ENCODE peak calls at places on chromosome 9, in five cellular contexts. D is PC-9, E is mesothelial cell of epicardium, R is epithelial cell of esophagus, Z is left ventricle myocardium inferior. M is an unnamed sample.

GRCh38 chr9:69582544-69583297 is 89.5 kb downstream of the APBA1 start:
- DNase-seq in Z (peak), E (no peak), R (peak), D (peak), M (no peak)

GRCh38 chr9:86098793-86099694 is at the start of gene GOLM1:
- DNase-seq in Z (peak), R (peak), E (peak), D (no peak), M (no peak)

GRCh38 chr9:4987996-4988421 is 2.9 kb downstream of the JAK2 start:
- DNase-seq in R (peak), D (no peak), Z (no peak), E (no peak), M (no peak)

GRCh38 chr9:130453487-130453886 is 8.7 kb downstream of the ASS1 start:
- DNase-seq in D (no peak), Z (peak), R (no peak), E (peak), M (no peak)

GRCh38 chr9:94913550-94913949 is 187.1 kb downstream of the AOPEP start:
- DNase-seq in E (no peak), D (no peak), R (no peak), Z (no peak), M (no peak)

GRCh38 chr9:70411930-70412677 is 2.4 kb downstream of the KLF9 start:
- DNase-seq in R (peak), Z (peak), D (peak), E (no peak), M (no peak)

GRCh38 chr9:129178983-129179382 is 922 bp upstream of the IER5L start:
- DNase-seq in R (no peak), D (no peak), E (no peak), Z (no peak), M (no peak)

GRCh38 chr9:34549407-34549732 is 26.6 kb upstream of the ENHO start:
- DNase-seq in Z (no peak), R (no peak), D (no peak), E (no peak), M (no peak)

GRCh38 chr9:23011669-23012068 is 565.0 kb downstream of the DMRTA1 start:
- DNase-seq in Z (no peak), R (peak), E (no peak), D (no peak), M (no peak)

GRCh38 chr9:15837079-15837679 is 284.3 kb downstream of the CCDC171 start:
- DNase-seq in D (no peak), Z (no peak), E (no peak), R (peak), M (no peak)

GRCh38 chr9:122192261-122192875 is 32.7 kb downstream of the MORN5 start:
- DNase-seq in R (no peak), Z (no peak), E (no peak), D (no peak), M (no peak)

GRCh38 chr9:91360551-91361293 is 996 bp downstream of the AUH start:
- DNase-seq in D (no peak), E (no peak), R (no peak), Z (no peak), M (no peak)

DNA sequence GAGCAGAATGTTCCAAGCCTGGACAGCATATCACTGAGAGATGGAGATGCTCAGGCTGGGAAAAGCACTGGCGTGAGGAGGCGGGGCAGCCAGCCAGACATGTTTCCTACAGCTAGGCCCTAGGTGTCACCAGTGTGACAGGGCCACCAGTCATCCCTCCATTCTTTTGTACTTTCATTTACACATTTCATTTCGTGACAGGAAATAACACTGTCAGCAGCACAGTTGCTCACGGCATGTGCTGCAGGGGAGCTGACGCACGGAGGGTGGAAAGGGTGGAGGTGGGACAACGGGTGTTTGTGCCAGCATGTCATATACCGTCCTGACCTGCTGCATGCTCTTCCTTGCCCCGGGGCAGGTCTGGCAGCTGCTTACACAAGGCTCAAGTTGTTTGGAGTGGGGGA is 14.8 kb upstream of the CEMIP2 start:
- DNase-seq in Z (no peak), D (no peak), E (no peak), R (peak), M (no peak)
- TF ChIP-seq CTCF in Z (no peak), D (no peak), E (no peak), R (no peak), M (no peak)

DNA sequence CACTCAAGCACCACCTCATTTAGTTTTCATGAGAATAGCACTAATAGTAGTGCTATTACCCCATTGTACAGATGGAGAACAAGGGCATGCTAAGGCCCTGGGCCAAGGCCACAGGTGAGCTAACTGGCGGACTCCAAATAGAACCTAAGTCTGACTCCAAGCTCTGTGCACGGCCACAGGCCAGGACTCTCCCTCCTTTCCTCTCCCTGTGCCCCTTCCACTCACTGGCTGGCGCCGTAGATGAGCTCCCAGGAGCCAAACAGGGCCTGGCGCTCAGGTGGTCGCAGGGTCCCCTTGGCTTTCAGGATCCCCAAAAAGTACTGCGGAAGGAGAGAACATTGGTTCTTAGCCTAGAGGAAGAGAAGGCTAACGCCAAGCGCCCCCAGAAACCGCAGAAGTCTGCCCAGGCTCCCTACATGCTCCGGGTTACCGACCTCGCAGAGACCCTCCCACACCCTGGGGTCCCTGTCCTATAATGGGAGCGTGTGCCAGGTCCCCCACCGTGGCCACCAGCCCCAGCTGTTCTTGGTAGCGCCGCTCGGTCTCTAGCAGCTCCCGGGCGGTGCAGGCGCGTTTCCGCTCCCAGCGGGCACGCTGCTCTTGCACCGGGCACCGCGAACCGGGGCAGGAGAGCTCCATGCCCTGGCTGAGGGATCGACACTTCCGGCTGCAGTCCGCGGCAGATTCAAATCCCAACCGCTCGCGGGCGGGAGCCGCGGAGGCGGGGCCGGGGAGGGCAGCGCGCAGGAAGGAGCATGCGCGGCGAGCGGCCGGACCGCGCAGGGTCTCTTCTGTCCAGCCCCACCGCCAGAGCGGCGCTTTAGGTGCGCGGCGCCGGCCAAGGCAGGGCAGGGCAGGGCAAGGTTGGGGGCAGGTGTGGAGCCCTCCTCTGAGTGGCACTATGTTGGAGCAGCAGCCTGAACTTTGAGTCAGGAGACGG is at the start of gene ARHGEF39:
- DNase-seq in R (peak), D (peak), E (peak), Z (peak), M (peak)
- TF ChIP-seq CTCF in R (no peak), D (no peak), E (no peak), Z (peak), M (peak)

DNA sequence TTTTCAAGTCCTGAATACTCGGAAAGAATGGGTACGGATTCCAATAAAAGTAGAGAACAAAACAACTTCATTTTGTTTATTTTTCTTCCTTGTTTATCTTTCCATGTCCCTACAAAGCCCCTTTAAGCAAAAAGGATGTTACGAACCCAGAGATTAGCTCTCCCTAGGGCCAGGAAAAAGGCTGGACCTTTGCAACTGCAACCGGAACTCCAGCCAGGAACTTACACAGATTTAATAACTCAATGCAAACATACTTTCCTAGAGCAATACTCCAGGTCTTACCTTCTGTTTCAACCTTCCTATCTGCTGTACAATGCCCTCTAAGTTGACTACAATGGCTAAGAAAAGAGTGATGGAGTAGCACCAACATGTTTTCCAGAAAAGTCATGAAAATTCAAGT is 7.0 kb downstream of the DENND1A start:
- DNase-seq in D (no peak), E (no peak), R (no peak), Z (no peak), M (no peak)
- TF ChIP-seq CTCF in D (no peak), E (no peak), R (no peak), Z (no peak), M (no peak)

DNA sequence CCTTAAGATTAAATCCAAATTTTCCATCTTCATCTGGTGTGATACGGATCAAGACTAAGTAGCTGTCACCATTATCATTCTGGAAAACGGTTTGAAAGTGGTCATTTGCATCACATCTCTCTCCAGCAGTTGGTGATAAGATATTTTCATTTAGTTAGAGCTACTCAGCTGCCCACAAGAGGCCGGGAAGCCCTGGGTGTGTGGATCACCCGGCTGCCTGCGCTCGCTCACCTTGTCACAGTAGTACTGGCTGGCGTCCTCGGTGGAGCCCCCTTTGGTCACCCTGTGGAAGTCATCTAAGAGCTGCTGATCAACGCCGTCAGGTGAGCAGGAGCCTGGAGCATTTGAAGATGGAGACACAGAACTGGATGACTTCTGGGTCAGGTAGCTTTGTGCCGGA is 88.1 kb downstream of the PTPN3 start:
- DNase-seq in E (no peak), R (no peak), D (no peak), Z (no peak), M (no peak)
- TF ChIP-seq CTCF in E (no peak), R (peak), D (no peak), Z (no peak), M (no peak)

DNA sequence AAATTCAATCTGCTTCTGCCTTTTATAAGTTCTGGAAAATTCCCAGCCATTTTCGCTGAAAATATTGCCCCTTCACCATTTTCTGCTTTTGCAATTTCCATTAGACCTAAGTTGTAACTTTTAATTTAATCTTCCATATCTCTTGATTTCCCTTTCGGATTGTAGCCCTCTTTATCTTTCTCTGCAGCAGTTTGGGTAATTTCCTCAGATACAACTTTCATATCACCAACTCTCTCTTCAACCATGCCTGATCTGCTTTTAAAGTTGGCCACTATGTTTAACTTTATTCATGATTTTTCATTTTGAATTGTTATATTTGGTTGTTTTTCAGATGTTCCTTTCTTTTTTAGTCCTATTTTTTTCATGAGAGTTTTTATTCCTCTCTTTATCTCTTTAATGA is 157.0 kb upstream of the VLDLR start:
- DNase-seq in D (no peak), R (no peak), Z (no peak), E (no peak), M (no peak)
- TF ChIP-seq CTCF in D (no peak), R (no peak), Z (no peak), E (no peak), M (no peak)

GRCh38 chr9:81549500-81550206 is 139.7 kb downstream of the TLE1 start:
- DNase-seq in D (no peak), Z (no peak), E (no peak), R (no peak), M (no peak)
- TF ChIP-seq CTCF in D (no peak), Z (no peak), E (no peak), R (no peak), M (no peak)